ENCODE peak calls at places on chromosomes 2 and 18, in eight cellular contexts. B is brain microvascular endothelial cell; N is left ventricle myocardium inferior; H is cardiac muscle cell; E is prostate gland; G is CD8-positive, alpha-beta T cell; W is hepatocyte; K is heart left ventricle. L is an unnamed sample.

GRCh38 chr2:17311771-17312511 is 206.3 kb downstream of the RAD51AP2 start:
- DNase-seq in N (no peak), H (no peak), E (no peak), W (no peak), B (no peak), G (no peak), K (no peak), L (no peak)

GRCh38 chr2:96556441-96557330 is 20.1 kb downstream of the ARID5A start:
- DNase-seq in E (no peak), N (no peak), H (no peak), K (no peak), W (peak; percentile 87), G (no peak), B (peak; percentile 79), L (no peak)

GRCh38 chr18:77059294-77059916 is 73.2 kb downstream of the MBP start:
- DNase-seq in B (peak; percentile 91), G (no peak), K (no peak), H (peak; percentile 50), N (no peak), W (peak; percentile 72), E (no peak), L (peak; percentile 75)

GRCh38 chr2:101057051-101057933 is 55.2 kb downstream of the RPL31 start:
- DNase-seq in K (no peak), G (no peak), E (no peak), W (no peak), B (no peak), H (no peak), N (no peak), L (no peak)

GRCh38 chr2:62713837-62714236 is 8.3 kb downstream of the EHBP1 start:
- DNase-seq in B (no peak), E (no peak), H (no peak), K (no peak), N (no peak), G (no peak), W (no peak), L (no peak)

GRCh38 chr2:24080721-24081120 is 3.9 kb downstream of the TP53I3 start:
- DNase-seq in K (no peak), G (no peak), N (no peak), W (no peak), E (no peak), H (no peak), B (no peak), L (no peak)

GRCh38 chr2:78024991-78025390 is 502.8 kb upstream of the LRRTM4 start:
- DNase-seq in G (no peak), E (no peak), W (no peak), N (no peak), H (no peak), B (no peak), K (no peak), L (no peak)

GRCh38 chr2:189037518-189037917 is 63.3 kb downstream of the COL3A1 start:
- DNase-seq in W (no peak), B (no peak), K (no peak), G (no peak), H (no peak), E (no peak), N (no peak), L (no peak)

GRCh38 chr2:190477563-190478454 is 56.7 kb downstream of the NEMP2 start:
- DNase-seq in G (no peak), E (peak; percentile 39), K (no peak), B (no peak), W (peak; percentile 31), H (no peak), N (no peak), L (no peak)

GRCh38 chr2:46134531-46135229 is 162.5 kb upstream of the EPAS1 start:
- DNase-seq in E (peak; percentile 68), N (peak; percentile 62), G (no peak), H (no peak), W (no peak), B (peak; percentile 73), K (peak; percentile 66), L (no peak)

GRCh38 chr2:105769504-105769903 is 24.8 kb downstream of the NCK2 start:
- DNase-seq in W (peak; percentile 27), E (no peak), H (no peak), B (peak; percentile 56), G (no peak), N (no peak), K (no peak), L (peak; percentile 62)

GRCh38 chr2:226799976-226800940 is 638 bp upstream of the IRS1 start:
- DNase-seq in K (no peak), G (no peak), N (peak; percentile 51), E (peak; percentile 20), W (peak; percentile 63), B (no peak), H (no peak), L (peak; percentile 73)

GRCh38 chr2:204104821-204105220 is 168.3 kb downstream of the ICOS start:
- DNase-seq in H (no peak), G (no peak), N (no peak), E (no peak), W (no peak), B (no peak), K (no peak), L (no peak)

GRCh38 chr2:223386984-223387383 is 215.2 kb downstream of the SCG2 start:
- DNase-seq in K (no peak), G (no peak), N (no peak), E (no peak), H (no peak), B (no peak), W (no peak), L (no peak)

GRCh38 chr2:17879137-17879912 is 858 bp downstream of the KCNS3 start:
- DNase-seq in B (peak; percentile 27), H (peak; percentile 77), G (no peak), W (peak; percentile 81), E (peak; percentile 68), N (peak; percentile 73), K (peak; percentile 72), L (peak; percentile 94)

GRCh38 chr2:234869969-234870368 is 81.8 kb upstream of the SH3BP4 start:
- DNase-seq in B (no peak), N (no peak), H (no peak), K (no peak), W (no peak), G (no peak), E (no peak), L (no peak)

GRCh38 chr2:84956334-84957297 is 14.3 kb upstream of the KCMF1 start:
- DNase-seq in E (no peak), G (no peak), N (no peak), H (no peak), W (no peak), K (no peak), B (no peak), L (no peak)
- H3K27ac ChIP-seq in E (peak overlapping the region; percentile 86), G (no peak overlapping the region), N (no peak overlapping the region), H (peak overlapping the region; percentile 97), W (no peak overlapping the region), K (no peak overlapping the region), B (no peak overlapping the region), L (no peak overlapping the region)

GRCh38 chr18:21678897-21679296 is 25.7 kb downstream of the ABHD3 start:
- DNase-seq in H (no peak), B (no peak), N (no peak), W (no peak), K (no peak), G (no peak), E (no peak), L (no peak)
- H3K4me3 ChIP-seq in H (no peak overlapping the region), B (no peak overlapping the region), N (no peak overlapping the region), W (no peak overlapping the region), K (no peak overlapping the region), G (no peak overlapping the region), E (no peak overlapping the region), L (no peak overlapping the region)

GRCh38 chr2:217332392-217332791 is 472.5 kb upstream of the TNP1 start:
- DNase-seq in H (no peak), K (no peak), B (no peak), G (no peak), N (no peak), W (no peak), E (no peak), L (no peak)

GRCh38 chr2:217329023-217329431 is 469.2 kb upstream of the TNP1 start:
- DNase-seq in K (no peak), B (no peak), W (no peak), E (no peak), N (no peak), H (no peak), G (no peak), L (no peak)

GRCh38 chr2:217330647-217331046 is 470.8 kb upstream of the TNP1 start:
- DNase-seq in E (no peak), K (no peak), B (no peak), G (no peak), H (no peak), N (no peak), W (no peak), L (no peak)

GRCh38 chr2:217332866-217333265 is 473.0 kb upstream of the TNP1 start:
- DNase-seq in B (no peak), W (no peak), N (no peak), H (no peak), G (no peak), E (no peak), K (no peak), L (no peak)

GRCh38 chr2:217331577-217332139 is 471.8 kb upstream of the TNP1 start:
- DNase-seq in G (no peak), W (peak; percentile 71), N (no peak), B (peak; percentile 37), E (peak; percentile 26), H (peak; percentile 77), K (no peak), L (peak; percentile 77)
- TF ChIP-seq CTCF in G (no peak), W (no peak), N (no peak), B (no peak), E (no peak), H (no peak), K (no peak), L (no peak)

DNA sequence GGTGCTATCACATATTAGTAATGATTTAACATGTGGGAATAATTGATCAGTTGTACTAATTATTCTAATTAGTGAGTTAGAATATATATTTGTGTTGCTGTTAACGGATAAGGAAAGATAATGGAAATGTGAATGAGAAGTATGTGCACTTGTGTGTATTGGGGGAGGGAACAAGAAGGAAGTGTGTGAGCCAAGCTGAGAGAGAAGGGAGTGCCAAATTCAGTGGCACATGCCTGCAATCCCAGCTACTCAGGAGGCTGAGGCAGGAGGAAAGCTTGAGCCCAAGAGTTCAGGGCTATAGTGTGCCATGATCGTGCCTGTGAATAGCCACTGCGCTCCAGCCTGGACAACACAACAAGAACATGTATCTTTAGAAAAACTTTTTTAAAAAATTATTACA is 9.3 kb downstream of the BARD1 start:
- DNase-seq in B (no peak), W (no peak), H (no peak), G (no peak), E (no peak), K (no peak), N (no peak), L (no peak)
- H3K27ac ChIP-seq in B (no peak overlapping the region), W (no peak overlapping the region), H (no peak overlapping the region), G (no peak overlapping the region), E (no peak overlapping the region), K (no peak overlapping the region), N (no peak overlapping the region), L (no peak overlapping the region)

DNA sequence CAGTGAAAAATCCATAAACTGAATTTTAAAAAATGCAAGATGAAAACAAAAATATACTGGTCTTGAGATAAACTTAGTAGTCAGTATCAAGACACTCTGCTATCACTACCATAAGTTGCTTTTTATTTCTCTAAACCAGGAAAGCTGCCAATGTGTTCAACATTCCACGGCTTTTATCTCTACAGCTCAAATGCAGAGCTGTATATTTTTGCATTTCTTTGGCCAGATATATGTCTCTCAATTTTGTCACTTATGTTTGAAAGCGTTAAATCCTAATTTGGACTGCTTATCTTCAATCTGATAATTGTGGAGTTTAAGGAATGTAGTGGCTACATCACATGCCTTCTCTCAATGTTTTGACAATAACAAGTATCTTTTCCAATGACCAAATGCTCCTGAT is 609.5 kb downstream of the EPHA4 start:
- DNase-seq in N (no peak), H (no peak), K (no peak), G (no peak), W (no peak), B (peak; percentile 52), E (no peak), L (no peak)
- H3K4me3 ChIP-seq in N (no peak overlapping the region), H (no peak overlapping the region), K (no peak overlapping the region), G (no peak overlapping the region), W (no peak overlapping the region), B (no peak overlapping the region), E (no peak overlapping the region), L (no peak overlapping the region)